ENCODE peak calls at places on chromosome 2, in seven cellular contexts. M, T, Z, V, A, L and S are unnamed samples.

GRCh38 chr2:120066708-120067547 is 54.1 kb downstream of the EPB41L5 start:
- DNase-seq in M (no peak), T (no peak), Z (peak; percentile 55), V (no peak), A (peak; percentile 47), L (no peak), S (no peak)

GRCh38 chr2:62774555-62775366 is 69.2 kb downstream of the EHBP1 start:
- DNase-seq in M (no peak), T (no peak), Z (no peak), V (peak; percentile 44), A (peak; percentile 57), L (peak; percentile 60), S (no peak)

GRCh38 chr2:29749843-29750242 is 171.5 kb downstream of the ALK start:
- DNase-seq in M (no peak), T (no peak), Z (no peak), V (no peak), A (peak; percentile 25), L (peak; percentile 60), S (no peak)

GRCh38 chr2:171882095-171882769 is 11.8 kb downstream of the SLC25A12 start:
- DNase-seq in M (no peak), T (no peak), Z (no peak), V (no peak), A (no peak), L (no peak), S (no peak)

GRCh38 chr2:192145496-192145895 is 49.2 kb downstream of the TMEFF2 start:
- DNase-seq in M (no peak), T (no peak), Z (no peak), V (no peak), A (no peak), L (no peak), S (no peak)

GRCh38 chr2:43576983-43577892 is 18.6 kb downstream of the THADA start:
- DNase-seq in M (no peak), T (no peak), Z (no peak), V (no peak), A (peak; percentile 63), L (peak; percentile 77), S (no peak)

GRCh38 chr2:72237549-72237948 is 89.9 kb upstream of the CYP26B1 start:
- DNase-seq in M (no peak), T (no peak), Z (no peak), V (no peak), A (no peak), L (no peak), S (no peak)

GRCh38 chr2:121969155-121969554 is 213.7 kb downstream of the TSN start:
- DNase-seq in M (no peak), T (no peak), Z (no peak), V (no peak), A (no peak), L (no peak), S (no peak)

GRCh38 chr2:173644146-173644545 is 289.5 kb downstream of the CDCA7 start:
- DNase-seq in M (no peak), T (no peak), Z (no peak), V (no peak), A (no peak), L (peak; percentile 74), S (no peak)

GRCh38 chr2:239832995-239833727 is 192.0 kb downstream of the NDUFA10 start:
- DNase-seq in M (no peak), T (no peak), Z (no peak), V (peak; percentile 19), A (no peak), L (no peak), S (peak; percentile 49)

GRCh38 chr2:30481323-30481800 is 34.3 kb downstream of the LCLAT1 start:
- DNase-seq in M (no peak), T (no peak), Z (peak; percentile 27), V (no peak), A (no peak), L (no peak), S (no peak)

GRCh38 chr2:144938308-144938709 is 418.4 kb upstream of the ZEB2 start:
- DNase-seq in M (no peak), T (no peak), Z (no peak), V (no peak), A (peak; percentile 43), L (peak; percentile 39), S (no peak)

GRCh38 chr2:127771756-127772155 is 39.2 kb downstream of the WDR33 start:
- DNase-seq in M (no peak), T (no peak), Z (no peak), V (no peak), A (no peak), L (peak; percentile 83), S (no peak)

GRCh38 chr2:183232161-183232865 is 108.1 kb downstream of the NUP35 start:
- DNase-seq in M (no peak), T (no peak), Z (no peak), V (no peak), A (no peak), L (peak; percentile 2), S (no peak)

GRCh38 chr2:14297340-14297739 is 335.2 kb upstream of the LRATD1 start:
- DNase-seq in M (no peak), T (no peak), Z (no peak), V (no peak), A (no peak), L (peak; percentile 98), S (no peak)

GRCh38 chr2:217000406-217000805 is 140.5 kb upstream of the TNP1 start:
- DNase-seq in M (no peak), T (no peak), Z (no peak), V (no peak), A (no peak), L (no peak), S (no peak)
- TF ChIP-seq CTCF in M (no peak), T (no peak), Z (no peak), V (no peak), A (no peak), L (no peak), S (no peak)

GRCh38 chr2:194824450-194824849 is 832.6 kb upstream of the SLC39A10 start:
- DNase-seq in M (no peak), T (no peak), Z (no peak), V (no peak), A (no peak), L (no peak), S (no peak)

GRCh38 chr2:194822657-194823056 is 834.4 kb upstream of the SLC39A10 start:
- DNase-seq in M (no peak), T (no peak), Z (no peak), V (no peak), A (no peak), L (peak; percentile 72), S (no peak)

GRCh38 chr2:194815475-194815874 is 841.6 kb upstream of the SLC39A10 start:
- DNase-seq in M (no peak), T (no peak), Z (no peak), V (no peak), A (no peak), L (peak; percentile 23), S (no peak)

GRCh38 chr2:194822097-194822496 is 834.9 kb upstream of the SLC39A10 start:
- DNase-seq in M (no peak), T (no peak), Z (no peak), V (no peak), A (no peak), L (peak; percentile 59), S (no peak)

DNA sequence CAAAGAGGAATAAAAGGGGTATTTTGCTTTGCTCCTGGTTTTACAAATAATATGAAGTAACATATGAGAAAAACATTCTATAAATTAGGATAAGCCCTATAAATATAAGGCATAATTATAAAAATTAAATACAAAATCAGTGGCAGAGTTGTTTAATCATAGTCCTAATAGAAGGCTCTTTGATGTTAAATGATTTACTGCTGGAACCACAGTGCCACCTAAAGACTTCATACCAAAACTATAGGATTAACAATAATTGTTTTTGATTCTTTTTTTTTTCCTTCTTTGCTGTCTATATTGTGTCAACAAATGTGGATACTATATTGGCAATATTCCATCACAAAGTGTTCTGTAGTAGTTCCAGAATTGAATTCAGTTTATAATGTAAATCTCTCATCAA is 837.7 kb upstream of the SLC39A10 start:
- DNase-seq in M (no peak), T (no peak), Z (no peak), V (no peak), A (peak; percentile 12), L (peak; percentile 56), S (no peak)
- TF ChIP-seq CTCF in M (no peak), T (no peak), Z (no peak), V (peak; percentile 71), A (no peak), L (peak; percentile 42), S (peak; percentile 46)

DNA sequence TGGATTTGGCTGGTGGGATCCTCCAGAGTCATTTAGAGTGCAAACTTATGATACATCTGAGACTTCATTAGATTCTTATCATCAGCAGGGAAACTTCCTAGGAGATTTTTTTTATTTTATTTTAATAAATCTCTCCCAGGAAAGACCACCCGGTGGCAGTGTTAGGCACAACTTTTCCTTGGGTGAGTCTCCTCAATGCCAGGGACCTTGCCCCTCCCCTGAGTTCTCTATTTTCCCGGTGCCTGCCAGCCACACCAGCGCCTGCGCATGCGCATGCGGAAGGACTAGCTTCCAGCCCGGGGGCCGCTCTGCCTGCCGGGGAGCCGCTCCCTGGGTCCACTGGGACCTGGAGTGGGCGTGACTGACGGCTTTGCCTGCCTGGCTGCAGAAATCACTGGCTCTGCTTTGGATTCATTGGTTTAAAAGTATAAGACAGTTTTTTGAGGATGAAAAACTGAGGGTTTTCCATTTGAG is 86.6 kb downstream of the TMEM182 start:
- DNase-seq in M (no peak), T (no peak), Z (peak; percentile 77), V (peak; percentile 96), A (peak; percentile 92), L (peak; percentile 50), S (peak; percentile 76)
- TF ChIP-seq CTCF in M (no peak), T (no peak), Z (no peak), V (peak; percentile 58), A (no peak), L (no peak), S (peak; percentile 60)

DNA sequence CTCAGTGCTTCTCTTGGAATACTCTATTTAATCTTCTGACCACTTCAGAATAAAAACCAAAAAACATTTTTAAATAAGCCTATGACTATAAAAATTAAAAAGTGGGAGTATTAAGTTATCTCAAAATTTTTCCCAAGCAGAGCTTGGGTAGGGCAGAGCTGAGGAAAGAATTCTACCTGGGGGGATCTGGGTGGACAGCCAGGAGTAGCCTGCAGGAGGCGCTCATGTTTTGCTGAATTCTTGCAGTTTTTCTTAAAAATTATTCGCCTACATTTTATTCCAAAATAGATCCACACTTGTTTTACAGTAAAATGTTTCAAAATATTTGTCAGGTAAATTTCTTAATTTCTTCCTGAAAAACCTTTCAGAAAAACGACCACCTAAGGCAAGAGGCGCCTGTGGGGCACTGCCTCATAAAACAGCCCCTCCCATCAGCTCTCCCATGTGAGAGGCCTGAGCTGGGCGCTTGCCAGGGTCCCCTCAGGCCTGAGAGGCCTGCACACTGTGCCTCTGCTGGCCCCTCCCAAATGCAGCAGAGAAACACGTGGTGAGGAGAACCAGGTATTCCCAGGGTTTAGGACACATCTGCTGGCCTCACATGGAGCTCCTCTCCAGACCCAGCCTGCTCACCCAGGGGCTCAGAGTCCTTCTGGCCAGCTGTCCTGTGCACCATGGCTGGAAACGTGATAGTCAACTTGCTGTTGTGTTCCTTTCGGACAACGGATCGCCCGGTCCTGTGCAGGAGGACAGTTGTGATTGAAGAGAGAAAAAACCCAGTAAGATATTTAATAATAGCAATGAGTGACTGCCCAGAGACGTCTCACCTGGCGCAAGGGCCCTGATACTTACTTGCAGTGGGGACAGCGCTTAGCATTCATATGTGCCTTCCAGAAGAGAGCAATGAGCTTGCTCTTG is 17.5 kb downstream of the POLR1A start:
- DNase-seq in M (no peak), T (no peak), Z (no peak), V (peak; percentile 59), A (no peak), L (no peak), S (peak; percentile 44)
- TF ChIP-seq CTCF in M (no peak), T (peak; percentile 17), Z (no peak), V (peak; percentile 81), A (peak; percentile 43), L (peak; percentile 39), S (peak; percentile 72)